ENCODE peak calls at places on chromosomes 2 and 18, in seven cellular contexts. E is K562, S is T47D, Q is GM12878, V is HCT116, G is HepG2, O is H1. P is an unnamed sample.

GRCh38 chr2:98946875-98947274 is 10.8 kb upstream of the CRACDL start:
- DNase-seq in O (no peak), E (no peak), V (no peak), G (no peak), Q (no peak), S (no peak), P (no peak)

GRCh38 chr18:23071285-23071684 is 64.0 kb upstream of the CABLES1 start:
- DNase-seq in Q (peak; percentile 79), E (no peak), S (no peak), O (no peak), V (no peak), G (no peak), P (no peak)

GRCh38 chr2:18077724-18078123 is 199.3 kb downstream of the KCNS3 start:
- DNase-seq in V (no peak), O (no peak), S (no peak), G (no peak), Q (no peak), E (no peak), P (no peak)

GRCh38 chr18:10270160-10270571 is 184.3 kb upstream of the APCDD1 start:
- DNase-seq in V (no peak), Q (no peak), S (no peak), G (peak; percentile 16), O (no peak), E (no peak), P (no peak)

GRCh38 chr2:72841462-72842125 is 15.8 kb upstream of the EXOC6B start:
- DNase-seq in V (no peak), Q (no peak), E (no peak), S (no peak), G (peak; percentile 22), O (no peak), P (no peak)

GRCh38 chr2:134087371-134087921 is 166.4 kb upstream of the MGAT5 start:
- DNase-seq in S (no peak), V (no peak), G (peak; percentile 88), Q (no peak), E (no peak), O (no peak), P (no peak)

GRCh38 chr2:127591221-127591923 is 54.6 kb upstream of the GPR17 start:
- DNase-seq in O (peak; percentile 88), S (peak; percentile 57), G (peak; percentile 74), V (peak; percentile 64), Q (no peak), E (peak; percentile 76), P (peak; percentile 82)

GRCh38 chr2:100071350-100072043 is 70.9 kb downstream of the AFF3 start:
- DNase-seq in S (no peak), O (no peak), G (peak; percentile 23), V (no peak), E (no peak), Q (no peak), P (no peak)

GRCh38 chr18:59616501-59616900 is 80.7 kb downstream of the CCBE1 start:
- DNase-seq in V (no peak), O (no peak), S (no peak), Q (no peak), G (no peak), E (no peak), P (no peak)

GRCh38 chr2:188659656-188660406 is 314.3 kb upstream of the COL3A1 start:
- DNase-seq in E (no peak), G (no peak), S (no peak), O (no peak), V (peak; percentile 7), Q (no peak), P (no peak)

GRCh38 chr18:74204543-74205152 is 56.3 kb downstream of the TIMM21 start:
- DNase-seq in S (no peak), G (no peak), O (no peak), V (no peak), E (no peak), Q (no peak), P (no peak)

GRCh38 chr2:42095923-42096408 is 48.1 kb downstream of the PKDCC start:
- DNase-seq in V (peak; percentile 48), Q (no peak), O (peak; percentile 59), G (peak; percentile 81), S (peak; percentile 80), E (peak; percentile 39), P (peak; percentile 78)

GRCh38 chr2:222424729-222425671 is 657 bp downstream of the SGPP2 start:
- DNase-seq in O (peak; percentile 64), V (no peak), G (no peak), S (no peak), E (no peak), Q (no peak), P (peak; percentile 74)

GRCh38 chr18:12334280-12335262 is 26.5 kb downstream of the TUBB6 start:
- DNase-seq in V (no peak), Q (no peak), G (no peak), E (no peak), O (no peak), S (no peak), P (no peak)

GRCh38 chr2:24189551-24189950 is 14.7 kb downstream of the FAM228A start:
- DNase-seq in V (no peak), S (no peak), O (peak; percentile 43), G (no peak), Q (no peak), E (no peak), P (no peak)

GRCh38 chr18:59783138-59783537 is 85.9 kb upstream of the CCBE1 start:
- DNase-seq in G (peak; percentile 72), E (no peak), S (peak; percentile 65), Q (peak; percentile 9), V (peak; percentile 85), O (peak; percentile 57), P (peak; percentile 68)

GRCh38 chr2:230666885-230667712 is 45.5 kb upstream of the CAB39 start:
- DNase-seq in S (no peak), E (no peak), G (no peak), V (no peak), O (no peak), Q (no peak), P (peak; percentile 55)

GRCh38 chr2:206353685-206354084 is 79.2 kb downstream of the ZDBF2 start:
- DNase-seq in G (no peak), V (peak; percentile 8), Q (no peak), S (no peak), O (no peak), E (no peak), P (no peak)

GRCh38 chr2:227106845-227107759 is 56.9 kb downstream of the COL4A4 start:
- DNase-seq in Q (no peak), V (peak; percentile 55), G (peak; percentile 73), O (peak; percentile 65), E (no peak), S (peak; percentile 74), P (peak; percentile 45)

GRCh38 chr2:179340678-179341077 is 76.0 kb upstream of the SESTD1 start:
- DNase-seq in S (peak; percentile 27), V (peak; percentile 19), Q (no peak), E (no peak), G (peak; percentile 54), O (no peak), P (no peak)

GRCh38 chr18:34794346-34794745 is 84.2 kb downstream of the DTNA start:
- DNase-seq in O (no peak), Q (no peak), G (no peak), V (no peak), S (no peak), E (no peak), P (no peak)

GRCh38 chr2:62265116-62265515 is 69.2 kb downstream of the B3GNT2 start:
- DNase-seq in O (no peak), Q (no peak), V (no peak), E (no peak), S (no peak), G (no peak), P (no peak)

GRCh38 chr18:25164837-25165791 is 186.9 kb downstream of the ZNF521 start:
- DNase-seq in S (no peak), V (no peak), Q (no peak), G (peak; percentile 2), E (no peak), O (no peak), P (no peak)

GRCh38 chr2:85537600-85538506 is 1.1 kb upstream of the MAT2A start:
- DNase-seq in E (peak; percentile 32), V (no peak), Q (no peak), O (peak; percentile 69), G (peak; percentile 78), S (peak; percentile 50), P (peak; percentile 72)

GRCh38 chr2:120496759-120497158 is 150.8 kb downstream of the INHBB start:
- DNase-seq in V (no peak), Q (no peak), E (no peak), G (no peak), O (no peak), S (no peak), P (no peak)

GRCh38 chr2:126244937-126245336 is 411.0 kb upstream of the GYPC start:
- DNase-seq in G (peak; percentile 61), V (no peak), Q (peak; percentile 4), S (peak; percentile 66), O (peak; percentile 85), E (peak; percentile 34), P (peak; percentile 32)

GRCh38 chr2:68258854-68259253 is 6.5 kb upstream of the PPP3R1 start:
- DNase-seq in V (no peak), Q (no peak), G (no peak), O (no peak), S (no peak), E (no peak), P (no peak)

GRCh38 chr2:39481611-39482010 is 44.5 kb upstream of the MAP4K3 start:
- DNase-seq in O (no peak), S (no peak), Q (no peak), V (no peak), G (no peak), E (no peak), P (no peak)

GRCh38 chr2:54606393-54606973 is 117.0 kb upstream of the EML6 start:
- DNase-seq in G (no peak), S (no peak), E (no peak), V (no peak), Q (no peak), O (no peak), P (no peak)
- TF ChIP-seq JUND in G (no peak), S (no peak), E (no peak), V (no peak), Q (no peak), O (no peak), P (no peak)

DNA sequence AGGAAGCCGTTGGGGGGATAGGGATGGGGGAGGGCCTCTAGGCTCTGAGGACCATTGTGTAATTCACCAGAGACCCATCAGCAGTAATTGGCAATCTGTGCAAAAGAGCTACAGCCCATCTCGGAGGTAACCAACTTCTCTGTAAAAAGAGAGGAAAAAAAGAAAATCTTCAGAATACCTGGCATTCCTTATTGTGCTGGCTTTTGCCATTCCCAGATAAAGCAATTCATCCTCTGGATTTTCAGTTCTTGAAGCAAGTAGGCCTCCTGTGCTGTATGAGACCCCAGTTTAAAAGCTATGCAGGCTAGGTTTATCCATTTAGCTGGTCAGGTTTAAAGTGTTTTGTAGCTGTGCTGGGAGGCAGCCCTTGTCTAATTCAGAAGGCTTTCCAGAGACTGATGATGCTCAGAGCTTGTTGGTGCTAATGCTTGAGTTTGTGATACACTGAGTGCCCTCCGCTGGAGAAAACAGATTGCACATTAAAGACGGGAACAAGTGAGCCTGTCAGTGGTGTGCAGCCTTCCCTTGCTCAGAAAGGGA is at the start of gene LRRTM4:
- DNase-seq in V (no peak), E (no peak), G (no peak), O (peak; percentile 50), S (peak; percentile 30), Q (no peak), P (peak; percentile 33)
- TF ChIP-seq JUND in V (no peak), E (no peak), G (no peak), O (no peak), S (no peak), Q (no peak), P (no peak)

GRCh38 chr2:136411946-136412345 is 294.0 kb upstream of the CXCR4 start:
- DNase-seq in S (no peak), V (no peak), E (no peak), Q (no peak), O (no peak), G (no peak), P (no peak)
- TF ChIP-seq JUND in S (no peak), V (no peak), E (no peak), Q (no peak), O (no peak), G (no peak), P (no peak)

GRCh38 chr2:129002751-129003150 is 684.1 kb upstream of the HS6ST1 start:
- DNase-seq in V (no peak), Q (no peak), S (no peak), G (no peak), E (no peak), O (no peak), P (no peak)
- TF ChIP-seq JUND in V (no peak), Q (no peak), S (no peak), G (no peak), E (no peak), O (no peak), P (no peak)